ENCODE peak calls at places on chromosomes 16 and 17, in ten cellular contexts. One of them, this sample, is unnamed. For H3K4me1 and H3K27me3, the result is how much of the 10 kb centered on the place peaks cover.

GRCh38 chr17:48746916-48747444 is 18.4 kb upstream of the HOXB13 start:
- DNase-seq in heart left ventricle: no peak
- DNase-seq in thyroid gland: no peak
- DNase-seq in uterus: no peak
- DNase-seq in transverse colon: no peak
- DNase-seq in esophagus muscularis mucosa: no peak
- DNase-seq in HCT116: no peak
- DNase-seq in Peyer's patch: no peak
- DNase-seq in ovary: no peak
- DNase-seq in spleen: no peak
- DNase-seq in this sample: no peak

GRCh38 chr17:37429442-37429841 is 22.8 kb downstream of the TADA2A start:
- DNase-seq in heart left ventricle: no peak
- DNase-seq in thyroid gland: no peak
- DNase-seq in uterus: no peak
- DNase-seq in transverse colon: no peak
- DNase-seq in esophagus muscularis mucosa: no peak
- DNase-seq in HCT116: no peak
- DNase-seq in Peyer's patch: no peak
- DNase-seq in ovary: no peak
- DNase-seq in spleen: no peak
- DNase-seq in this sample: no peak

GRCh38 chr17:52546990-52547389 is 388.5 kb upstream of the CA10 start:
- DNase-seq in heart left ventricle: no peak
- DNase-seq in thyroid gland: no peak
- DNase-seq in uterus: no peak
- DNase-seq in transverse colon: no peak
- DNase-seq in esophagus muscularis mucosa: no peak
- DNase-seq in HCT116: no peak
- DNase-seq in Peyer's patch: no peak
- DNase-seq in ovary: no peak
- DNase-seq in spleen: no peak
- DNase-seq in this sample: no peak

GRCh38 chr16:8850279-8850885 is 18.4 kb downstream of the CARHSP1 start:
- DNase-seq in heart left ventricle: peak
- DNase-seq in thyroid gland: peak
- DNase-seq in uterus: peak
- DNase-seq in transverse colon: no peak
- DNase-seq in esophagus muscularis mucosa: peak
- DNase-seq in HCT116: no peak
- DNase-seq in Peyer's patch: no peak
- DNase-seq in ovary: no peak
- DNase-seq in spleen: peak
- DNase-seq in this sample: peak

GRCh38 chr16:83952940-83953795 is at the start of gene OSGIN1:
- DNase-seq in heart left ventricle: peak
- DNase-seq in thyroid gland: peak
- DNase-seq in uterus: peak
- DNase-seq in transverse colon: peak
- DNase-seq in esophagus muscularis mucosa: peak
- DNase-seq in HCT116: peak
- DNase-seq in Peyer's patch: peak
- DNase-seq in ovary: peak
- DNase-seq in spleen: peak
- DNase-seq in this sample: peak

GRCh38 chr17:19017401-19017800 is 12.8 kb upstream of the FAM83G start:
- DNase-seq in heart left ventricle: no peak
- DNase-seq in thyroid gland: no peak
- DNase-seq in uterus: no peak
- DNase-seq in transverse colon: no peak
- DNase-seq in esophagus muscularis mucosa: no peak
- DNase-seq in HCT116: no peak
- DNase-seq in Peyer's patch: no peak
- DNase-seq in ovary: peak
- DNase-seq in spleen: peak
- DNase-seq in this sample: no peak

GRCh38 chr17:42365136-42365535 is 23.1 kb downstream of the STAT3 start:
- DNase-seq in heart left ventricle: no peak
- DNase-seq in thyroid gland: no peak
- DNase-seq in uterus: no peak
- DNase-seq in transverse colon: no peak
- DNase-seq in esophagus muscularis mucosa: no peak
- DNase-seq in HCT116: no peak
- DNase-seq in Peyer's patch: no peak
- DNase-seq in ovary: no peak
- DNase-seq in spleen: no peak
- DNase-seq in this sample: peak

GRCh38 chr17:76379646-76380376 is 4.6 kb upstream of the SPHK1 start:
- DNase-seq in heart left ventricle: no peak
- DNase-seq in thyroid gland: no peak
- DNase-seq in uterus: no peak
- DNase-seq in transverse colon: no peak
- DNase-seq in esophagus muscularis mucosa: no peak
- DNase-seq in HCT116: no peak
- DNase-seq in Peyer's patch: no peak
- DNase-seq in ovary: no peak
- DNase-seq in spleen: no peak
- DNase-seq in this sample: no peak

GRCh38 chr17:41785091-41785875 is 1.2 kb downstream of the JUP start:
- DNase-seq in heart left ventricle: peak
- DNase-seq in thyroid gland: peak
- DNase-seq in uterus: no peak
- DNase-seq in transverse colon: peak
- DNase-seq in esophagus muscularis mucosa: no peak
- DNase-seq in HCT116: no peak
- DNase-seq in Peyer's patch: peak
- DNase-seq in ovary: peak
- DNase-seq in spleen: no peak
- DNase-seq in this sample: no peak

GRCh38 chr17:70168979-70169706 is at the start of gene KCNJ2:
- DNase-seq in heart left ventricle: peak
- DNase-seq in thyroid gland: peak
- DNase-seq in uterus: peak
- DNase-seq in transverse colon: peak
- DNase-seq in esophagus muscularis mucosa: peak
- DNase-seq in HCT116: no peak
- DNase-seq in Peyer's patch: peak
- DNase-seq in ovary: peak
- DNase-seq in spleen: peak
- DNase-seq in this sample: peak

GRCh38 chr17:3678821-3679175 is 10.2 kb downstream of the EMC6 start:
- DNase-seq in heart left ventricle: no peak
- DNase-seq in thyroid gland: no peak
- DNase-seq in uterus: no peak
- DNase-seq in transverse colon: no peak
- DNase-seq in esophagus muscularis mucosa: no peak
- DNase-seq in HCT116: no peak
- DNase-seq in Peyer's patch: no peak
- DNase-seq in ovary: no peak
- DNase-seq in spleen: no peak
- DNase-seq in this sample: no peak

GRCh38 chr16:9060225-9060624 is 31.2 kb upstream of the HAPSTR1 start:
- DNase-seq in heart left ventricle: no peak
- DNase-seq in thyroid gland: no peak
- DNase-seq in uterus: no peak
- DNase-seq in transverse colon: no peak
- DNase-seq in esophagus muscularis mucosa: no peak
- DNase-seq in HCT116: no peak
- DNase-seq in Peyer's patch: no peak
- DNase-seq in ovary: no peak
- DNase-seq in spleen: no peak
- DNase-seq in this sample: no peak

GRCh38 chr17:81040791-81041337 is 5.9 kb downstream of the BAIAP2 start:
- DNase-seq in heart left ventricle: no peak
- DNase-seq in thyroid gland: peak
- DNase-seq in uterus: no peak
- DNase-seq in transverse colon: no peak
- DNase-seq in esophagus muscularis mucosa: no peak
- DNase-seq in HCT116: no peak
- DNase-seq in Peyer's patch: no peak
- DNase-seq in ovary: peak
- DNase-seq in spleen: no peak
- DNase-seq in this sample: peak
- H3K4me1 ChIP-seq in heart left ventricle: half or more
- H3K4me1 ChIP-seq in thyroid gland: half or more
- H3K4me1 ChIP-seq in uterus: under half
- H3K4me1 ChIP-seq in transverse colon: under half
- H3K4me1 ChIP-seq in esophagus muscularis mucosa: half or more
- H3K4me1 ChIP-seq in HCT116: half or more
- H3K4me1 ChIP-seq in Peyer's patch: under half
- H3K4me1 ChIP-seq in ovary: under half
- H3K4me1 ChIP-seq in spleen: half or more
- H3K4me1 ChIP-seq in this sample: under half

DNA sequence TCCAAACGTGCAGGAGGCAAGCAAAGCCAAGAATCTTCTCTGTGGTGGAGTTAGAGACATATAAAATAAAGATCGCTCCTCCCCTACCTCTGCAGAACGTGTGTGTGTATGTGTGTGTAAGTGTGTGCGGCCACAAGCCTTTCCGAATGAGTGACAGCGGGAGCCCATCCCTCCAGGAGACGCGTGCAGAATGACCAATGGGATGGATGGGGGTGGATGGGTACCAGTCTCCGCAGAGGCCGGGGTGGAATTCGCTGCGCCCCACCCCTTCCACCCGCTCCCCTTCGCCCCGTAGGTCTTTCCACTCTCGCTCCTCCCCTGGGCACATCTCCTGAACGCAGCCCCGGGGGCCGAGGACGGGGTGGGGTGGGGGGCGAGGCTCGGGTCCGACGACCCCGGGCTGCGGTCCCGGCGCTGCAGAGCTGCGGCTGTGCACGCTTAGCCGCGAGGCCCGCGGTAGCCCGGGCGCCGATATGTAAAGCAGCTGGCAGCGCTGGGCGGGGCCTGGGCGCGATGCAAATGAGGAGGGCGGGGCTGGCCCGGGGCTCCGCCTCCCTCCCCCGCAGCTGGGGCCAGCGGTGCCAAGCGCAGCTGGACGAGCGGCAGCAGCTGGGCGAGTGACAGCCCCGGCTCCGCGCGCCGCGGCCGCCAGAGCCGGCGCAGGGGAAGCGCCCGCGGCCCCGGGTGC is at the start of gene PRKCB:
- DNase-seq in heart left ventricle: peak
- DNase-seq in thyroid gland: peak
- DNase-seq in uterus: peak
- DNase-seq in transverse colon: peak
- DNase-seq in esophagus muscularis mucosa: peak
- DNase-seq in HCT116: no peak
- DNase-seq in Peyer's patch: peak
- DNase-seq in ovary: no peak
- DNase-seq in spleen: peak
- DNase-seq in this sample: peak
- TF ChIP-seq POLR2A in heart left ventricle: no peak
- TF ChIP-seq POLR2A in thyroid gland: peak
- TF ChIP-seq POLR2A in uterus: no peak
- TF ChIP-seq POLR2A in transverse colon: no peak
- TF ChIP-seq POLR2A in esophagus muscularis mucosa: no peak
- TF ChIP-seq POLR2A in HCT116: no peak
- TF ChIP-seq POLR2A in Peyer's patch: no peak
- TF ChIP-seq POLR2A in ovary: no peak
- TF ChIP-seq POLR2A in spleen: no peak
- TF ChIP-seq POLR2A in this sample: no peak

DNA sequence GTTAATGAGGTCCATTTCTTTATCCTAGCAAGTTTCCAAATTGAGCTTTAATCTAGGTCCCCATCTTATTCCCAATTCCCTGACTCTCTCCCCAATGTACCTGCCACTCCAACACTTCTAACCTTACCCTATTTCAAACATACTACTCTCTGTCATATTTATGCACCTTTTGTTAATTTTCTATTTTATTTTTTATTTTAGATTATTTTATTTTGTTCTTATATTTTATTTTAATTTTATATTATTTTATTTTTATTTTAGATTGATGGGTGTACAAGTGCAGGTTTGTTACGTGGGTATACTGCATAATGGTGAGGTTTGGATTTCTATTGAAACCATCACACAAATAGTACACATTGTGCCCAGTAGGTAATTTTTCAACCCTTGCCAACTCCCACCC is 333.9 kb upstream of the ERCC4 start:
- DNase-seq in heart left ventricle: no peak
- DNase-seq in thyroid gland: no peak
- DNase-seq in uterus: no peak
- DNase-seq in transverse colon: no peak
- DNase-seq in esophagus muscularis mucosa: no peak
- DNase-seq in HCT116: no peak
- DNase-seq in Peyer's patch: no peak
- DNase-seq in ovary: no peak
- DNase-seq in spleen: no peak
- DNase-seq in this sample: no peak
- H3K27me3 ChIP-seq in heart left ventricle: under half
- H3K27me3 ChIP-seq in thyroid gland: under half
- H3K27me3 ChIP-seq in uterus: under half
- H3K27me3 ChIP-seq in transverse colon: under half
- H3K27me3 ChIP-seq in esophagus muscularis mucosa: under half
- H3K27me3 ChIP-seq in HCT116: under half
- H3K27me3 ChIP-seq in Peyer's patch: under half
- H3K27me3 ChIP-seq in ovary: under half
- H3K27me3 ChIP-seq in spleen: under half
- H3K27me3 ChIP-seq in this sample: under half

GRCh38 chr17:348012-348411 is 4.6 kb downstream of the RPH3AL start:
- DNase-seq in heart left ventricle: no peak
- DNase-seq in thyroid gland: no peak
- DNase-seq in uterus: no peak
- DNase-seq in transverse colon: no peak
- DNase-seq in esophagus muscularis mucosa: no peak
- DNase-seq in HCT116: no peak
- DNase-seq in Peyer's patch: no peak
- DNase-seq in ovary: no peak
- DNase-seq in spleen: no peak
- DNase-seq in this sample: no peak
- H3K4me1 ChIP-seq in heart left ventricle: under half
- H3K4me1 ChIP-seq in thyroid gland: half or more
- H3K4me1 ChIP-seq in uterus: under half
- H3K4me1 ChIP-seq in transverse colon: under half
- H3K4me1 ChIP-seq in esophagus muscularis mucosa: under half
- H3K4me1 ChIP-seq in HCT116: under half
- H3K4me1 ChIP-seq in Peyer's patch: under half
- H3K4me1 ChIP-seq in ovary: under half
- H3K4me1 ChIP-seq in spleen: half or more
- H3K4me1 ChIP-seq in this sample: under half

This sample was measured in adrenal gland.